ENCODE peak calls at places on chromosome 19, in seven cellular contexts. K, J, P, G, B, E and X are unnamed samples.

GRCh38 chr19:34351382-34351802 is 13.6 kb upstream of the GPI start:
- DNase-seq in K (no peak), J (no peak), P (no peak), G (no peak), B (no peak), E (peak), X (no peak)

GRCh38 chr19:17073869-17074627 is 1.2 kb downstream of the HAUS8 start:
- DNase-seq in K (no peak), J (no peak), P (no peak), G (no peak), B (no peak), E (no peak), X (no peak)

GRCh38 chr19:32642771-32643170 is 32.2 kb downstream of the ANKRD27 start:
- DNase-seq in K (no peak), J (no peak), P (no peak), G (no peak), B (no peak), E (no peak), X (no peak)

GRCh38 chr19:42529248-42529764 is 1.0 kb upstream of the CEACAM1 start:
- DNase-seq in K (peak), J (peak), P (no peak), G (peak), B (peak), E (peak), X (peak)

GRCh38 chr19:42287017-42287825 is 14.7 kb upstream of the PRR19 start:
- DNase-seq in K (no peak), J (no peak), P (no peak), G (no peak), B (no peak), E (no peak), X (no peak)

GRCh38 chr19:35109395-35110112 is 6.1 kb upstream of the FXYD3 start:
- DNase-seq in K (no peak), J (no peak), P (no peak), G (no peak), B (no peak), E (peak), X (no peak)

GRCh38 chr19:409006-409514 is at the start of gene C2CD4C:
- DNase-seq in K (peak), J (peak), P (no peak), G (no peak), B (no peak), E (no peak), X (no peak)

GRCh38 chr19:19514215-19514633 is 1.1 kb downstream of the TSSK6 start:
- DNase-seq in K (peak), J (peak), P (no peak), G (no peak), B (no peak), E (no peak), X (peak)

GRCh38 chr19:52398091-52398461 is 427 bp downstream of the ZNF528 start:
- DNase-seq in K (no peak), J (peak), P (no peak), G (peak), B (no peak), E (no peak), X (peak)

GRCh38 chr19:13937479-13938360 is 497 bp downstream of the PODNL1 start:
- DNase-seq in K (no peak), J (peak), P (no peak), G (no peak), B (no peak), E (no peak), X (no peak)

GRCh38 chr19:4987286-4987685 is 18.4 kb downstream of the KDM4B start:
- DNase-seq in K (no peak), J (peak), P (no peak), G (no peak), B (no peak), E (no peak), X (no peak)

GRCh38 chr19:16576690-16577530 is 4.7 kb upstream of the SLC35E1 start:
- DNase-seq in K (no peak), J (no peak), P (no peak), G (no peak), B (no peak), E (no peak), X (no peak)

GRCh38 chr19:2793126-2793525 is 7.8 kb downstream of the THOP1 start:
- DNase-seq in K (no peak), J (no peak), P (no peak), G (no peak), B (no peak), E (no peak), X (no peak)

GRCh38 chr19:16615788-16616187 is 12.2 kb downstream of the MED26 start:
- DNase-seq in K (no peak), J (no peak), P (no peak), G (no peak), B (no peak), E (no peak), X (no peak)

GRCh38 chr19:2426661-2427322 is 594 bp downstream of the TIMM13 start:
- DNase-seq in K (peak), J (peak), P (no peak), G (peak), B (peak), E (peak), X (peak)

GRCh38 chr19:32012886-32013635 is 332.3 kb upstream of the ZNF507 start:
- DNase-seq in K (no peak), J (no peak), P (no peak), G (no peak), B (no peak), E (no peak), X (no peak)

GRCh38 chr19:51338563-51339312 is 3.2 kb downstream of the VSIG10L start:
- DNase-seq in K (peak), J (peak), P (no peak), G (peak), B (peak), E (peak), X (peak)

GRCh38 chr19:20385056-20385455 is 180.5 kb downstream of the ZNF737 start:
- DNase-seq in K (no peak), J (no peak), P (no peak), G (no peak), B (no peak), E (no peak), X (no peak)

GRCh38 chr19:54648129-54648528 is 14.7 kb upstream of the LILRB4 start:
- DNase-seq in K (no peak), J (no peak), P (no peak), G (no peak), B (no peak), E (peak), X (no peak)
- TF ChIP-seq CTCF in K (no peak), J (no peak), P (no peak), G (no peak), B (no peak), E (no peak), X (no peak)

GRCh38 chr19:12922959-12923358 is 3.9 kb upstream of the SYCE2 start:
- DNase-seq in K (no peak), J (no peak), P (no peak), G (no peak), B (no peak), E (no peak), X (no peak)
- TF ChIP-seq CTCF in K (no peak), J (no peak), P (no peak), G (no peak), B (no peak), E (no peak), X (no peak)

DNA sequence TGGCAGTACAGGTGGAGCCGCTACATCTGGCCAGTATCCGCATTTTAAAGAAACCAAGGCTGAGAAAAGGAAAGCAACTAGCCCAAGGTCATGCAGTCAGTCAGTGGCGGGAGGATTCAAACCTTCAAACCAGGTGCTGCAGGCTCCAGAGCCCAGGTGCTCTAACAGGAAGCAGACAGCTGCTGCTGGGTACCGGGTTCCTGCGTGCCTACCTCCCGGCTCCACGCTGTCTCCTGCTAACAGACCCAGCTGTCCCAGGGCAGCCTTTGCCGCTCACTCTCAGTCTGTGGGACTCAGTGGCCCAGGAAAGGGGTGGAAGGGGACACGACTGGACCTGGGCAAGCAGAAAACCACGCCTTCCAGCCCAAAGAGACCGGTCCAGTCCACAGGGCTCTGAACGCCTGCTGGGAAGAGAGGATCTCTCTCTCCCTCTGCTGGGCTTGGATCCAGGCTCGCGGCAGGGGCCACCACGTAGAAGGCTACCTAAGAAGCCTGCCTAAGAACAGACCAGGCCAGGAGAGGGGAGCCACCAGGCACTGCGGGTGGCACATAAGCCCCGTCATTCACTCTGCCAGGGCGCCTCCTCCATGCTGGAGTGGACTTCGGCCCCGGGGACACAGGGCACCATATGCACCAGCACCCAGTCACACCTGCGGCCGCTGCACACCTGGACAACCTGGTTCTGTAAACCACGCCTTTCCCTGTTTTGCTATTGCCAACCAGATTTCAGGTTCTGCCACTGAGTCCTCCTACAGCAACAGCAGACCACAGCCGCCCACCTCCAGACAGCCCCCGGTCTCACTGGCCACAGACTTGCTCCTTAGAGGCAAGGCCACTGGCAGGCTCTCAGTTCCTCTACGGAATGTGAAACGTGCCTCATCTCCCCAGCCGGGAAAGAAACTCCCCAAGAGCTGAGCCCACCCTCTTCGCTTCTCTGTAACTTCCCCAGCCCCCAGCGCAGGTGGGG is 4.6 kb downstream of the DAPK3 start:
- DNase-seq in K (no peak), J (no peak), P (no peak), G (no peak), B (no peak), E (peak), X (no peak)
- TF ChIP-seq CTCF in K (no peak), J (no peak), P (no peak), G (no peak), B (no peak), E (no peak), X (no peak)

DNA sequence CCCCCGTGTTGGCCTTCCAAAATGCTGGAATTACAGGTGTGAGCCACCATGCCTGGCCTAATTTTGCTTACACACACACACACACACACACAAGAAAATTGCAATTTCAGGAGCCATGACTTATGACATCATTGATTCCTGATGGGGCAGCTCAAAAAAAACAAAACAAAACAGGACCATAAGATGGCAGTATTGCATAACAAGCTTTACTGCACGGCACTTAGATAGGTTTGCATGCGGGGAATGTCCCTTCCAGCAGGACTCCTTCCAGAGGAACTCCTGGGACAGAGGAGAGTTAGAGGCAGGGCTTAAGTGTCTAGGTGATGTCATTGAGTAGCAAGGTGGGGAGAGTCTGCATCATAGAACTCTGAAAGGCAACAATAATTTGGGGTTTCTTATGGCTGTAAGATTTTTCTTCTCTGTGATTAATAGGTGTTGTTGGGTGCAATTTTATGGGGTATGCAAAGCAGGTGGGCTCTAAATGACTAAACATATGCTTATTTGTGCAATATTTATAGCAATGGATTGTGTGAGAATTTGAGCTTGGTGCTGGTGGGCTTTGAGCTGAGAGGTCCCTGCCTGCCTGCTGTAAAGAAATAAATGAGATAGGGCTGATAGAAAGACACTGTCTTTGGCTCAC is 9.0 kb upstream of the ACSBG2 start:
- DNase-seq in K (no peak), J (peak), P (no peak), G (peak), B (peak), E (no peak), X (peak)
- TF ChIP-seq CTCF in K (peak), J (peak), P (peak), G (no peak), B (peak), E (no peak), X (peak)

GRCh38 chr19:7445104-7445503 is 43.7 kb downstream of the PEX11G start:
- DNase-seq in K (no peak), J (no peak), P (no peak), G (no peak), B (no peak), E (no peak), X (no peak)

GRCh38 chr19:7447648-7448047 is 41.2 kb downstream of the PEX11G start:
- DNase-seq in K (no peak), J (no peak), P (no peak), G (no peak), B (no peak), E (no peak), X (no peak)

GRCh38 chr19:7441468-7442146 is 47.2 kb downstream of the PEX11G start:
- DNase-seq in K (no peak), J (no peak), P (no peak), G (no peak), B (no peak), E (no peak), X (no peak)

GRCh38 chr19:7442423-7442822 is 46.4 kb downstream of the PEX11G start:
- DNase-seq in K (no peak), J (peak), P (no peak), G (no peak), B (no peak), E (no peak), X (no peak)

DNA sequence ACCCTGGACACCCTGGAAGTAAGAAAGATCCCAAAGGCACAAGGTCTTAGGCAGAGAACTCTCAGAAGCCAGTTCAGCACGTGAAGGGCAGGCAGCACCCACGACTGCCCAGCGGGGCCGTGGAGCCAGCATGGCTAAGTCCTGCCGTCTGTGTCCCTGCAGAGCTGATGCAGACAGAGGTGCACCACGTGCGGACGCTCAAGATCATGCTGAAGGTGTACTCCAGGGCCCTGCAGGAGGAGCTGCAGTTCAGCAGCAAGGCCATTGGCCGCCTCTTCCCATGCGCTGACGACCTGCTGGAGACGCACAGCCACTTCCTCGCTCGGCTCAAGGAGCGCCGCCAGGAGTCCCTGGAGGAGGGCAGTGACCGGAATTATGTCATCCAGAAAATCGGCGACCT is 44.8 kb downstream of the PEX11G start:
- DNase-seq in K (no peak), J (no peak), P (no peak), G (no peak), B (no peak), E (no peak), X (no peak)
- TF ChIP-seq CTCF in K (no peak), J (no peak), P (no peak), G (no peak), B (no peak), E (no peak), X (no peak)

GRCh38 chr19:38055655-38056521 is 148.9 kb downstream of the SIPA1L3 start:
- DNase-seq in K (no peak), J (no peak), P (no peak), G (no peak), B (no peak), E (no peak), X (no peak)
- TF ChIP-seq CTCF in K (no peak), J (peak), P (no peak), G (no peak), B (no peak), E (no peak), X (no peak)

GRCh38 chr19:37370880-37371661 is at the start of gene ZNF527:
- DNase-seq in K (peak), J (peak), P (peak), G (peak), B (peak), E (peak), X (peak)
- TF ChIP-seq CTCF in K (no peak), J (peak), P (peak), G (no peak), B (no peak), E (no peak), X (peak)

GRCh38 chr19:54179921-54180452 is 7.0 kb upstream of the TMC4 start:
- DNase-seq in K (no peak), J (peak), P (no peak), G (no peak), B (peak), E (peak), X (no peak)
- TF ChIP-seq CTCF in K (no peak), J (peak), P (peak), G (peak), B (peak), E (peak), X (peak)

GRCh38 chr19:45508931-45509691 is 1.8 kb downstream of the VASP start:
- DNase-seq in K (peak), J (peak), P (no peak), G (peak), B (no peak), E (peak), X (no peak)
- TF ChIP-seq CTCF in K (peak), J (no peak), P (no peak), G (no peak), B (no peak), E (no peak), X (no peak)